ENCODE peak calls at places on chromosomes 5 and 9, in seven cellular contexts. L is germinal center, E is fibroblast of pulmonary artery, H is PC-3, K is Panc1, M is GF-D8, I is A172. R is an unnamed sample.

GRCh38 chr9:84121991-84122523 is 141.5 kb downstream of the RMI1 start:
- DNase-seq in L (no peak), E (peak; percentile 91), H (no peak), K (no peak), M (no peak), I (peak; percentile 28), R (no peak)

GRCh38 chr5:164518049-164518740 is 1012.8 kb downstream of the MAT2B start:
- DNase-seq in L (no peak), E (no peak), H (no peak), K (no peak), M (no peak), I (no peak), R (no peak)

GRCh38 chr9:135447126-135447525 is 32.5 kb upstream of the PPP1R26 start:
- DNase-seq in L (no peak), E (no peak), H (no peak), K (no peak), M (no peak), I (no peak), R (no peak)

GRCh38 chr5:138138949-138139775 is at the start of gene NME5:
- DNase-seq in L (peak; percentile 36), E (peak; percentile 69), H (peak; percentile 20), K (no peak), M (no peak), I (no peak), R (peak; percentile 5)

GRCh38 chr9:37221489-37222106 is 101.2 kb downstream of the ZCCHC7 start:
- DNase-seq in L (no peak), E (no peak), H (no peak), K (no peak), M (no peak), I (no peak), R (no peak)

GRCh38 chr9:14156046-14156445 is 157.9 kb downstream of the NFIB start:
- DNase-seq in L (no peak), E (no peak), H (no peak), K (no peak), M (no peak), I (no peak), R (peak; percentile 37)

GRCh38 chr9:120443489-120443888 is 136.5 kb downstream of the CDK5RAP2 start:
- DNase-seq in L (no peak), E (peak; percentile 65), H (no peak), K (no peak), M (no peak), I (no peak), R (no peak)

GRCh38 chr5:102903074-102903871 is 148.2 kb downstream of the PAM start:
- DNase-seq in L (no peak), E (no peak), H (peak; percentile 44), K (no peak), M (no peak), I (peak; percentile 19), R (no peak)

GRCh38 chr9:134488251-134488900 is 153.2 kb upstream of the COL5A1 start:
- DNase-seq in L (no peak), E (no peak), H (no peak), K (no peak), M (no peak), I (no peak), R (no peak)

GRCh38 chr5:138850854-138851253 is 24.3 kb downstream of the LRRTM2 start:
- DNase-seq in L (no peak), E (no peak), H (no peak), K (no peak), M (no peak), I (no peak), R (no peak)

GRCh38 chr5:63011158-63011557 is 432.5 kb downstream of the LRRC70 start:
- DNase-seq in L (no peak), E (no peak), H (no peak), K (no peak), M (no peak), I (no peak), R (no peak)

GRCh38 chr9:114244570-114244969 is 78.3 kb upstream of the ORM1 start:
- DNase-seq in L (no peak), E (no peak), H (no peak), K (no peak), M (no peak), I (no peak), R (no peak)

GRCh38 chr9:129509508-129509907 is 111.4 kb downstream of the C9orf50 start:
- DNase-seq in L (no peak), E (peak; percentile 80), H (peak; percentile 64), K (no peak), M (no peak), I (peak; percentile 77), R (no peak)

GRCh38 chr9:16341176-16341575 is 529.3 kb downstream of the BNC2 start:
- DNase-seq in L (no peak), E (peak; percentile 29), H (peak; percentile 29), K (no peak), M (no peak), I (no peak), R (no peak)

GRCh38 chr9:13524245-13524644 is 244.8 kb upstream of the MPDZ start:
- DNase-seq in L (no peak), E (peak; percentile 47), H (no peak), K (no peak), M (no peak), I (no peak), R (no peak)

GRCh38 chr5:169637856-169638190 is 748 bp downstream of the DOCK2 start:
- DNase-seq in L (peak; percentile 56), E (no peak), H (no peak), K (no peak), M (peak; percentile 56), I (no peak), R (no peak)

GRCh38 chr9:136343121-136343883 is 16.0 kb downstream of the GPSM1 start:
- DNase-seq in L (no peak), E (no peak), H (no peak), K (no peak), M (no peak), I (no peak), R (no peak)

R was measured in GM12878.